ENCODE peak calls at places on chromosomes 7 and 10, in four cellular contexts. One of them, this sample, is unnamed.

GRCh38 chr7:42351313-42351935 is 114.4 kb upstream of the GLI3 start:
- DNase-seq in NCI-H1105: no peak
- DNase-seq in stimulated activated CD4-positive, alpha-beta T cell treated with anti-CD3 and anti-CD28 coated beads, Interleukin-2, amount 100 ng/mL, for 48 hours: no peak
- DNase-seq in HTR-8/SVneo: no peak
- DNase-seq in this sample: no peak

GRCh38 chr10:110815354-110816004 is 56.2 kb upstream of the PDCD4 start:
- DNase-seq in NCI-H1105: no peak
- DNase-seq in stimulated activated CD4-positive, alpha-beta T cell treated with anti-CD3 and anti-CD28 coated beads, Interleukin-2, amount 100 ng/mL, for 48 hours: no peak
- DNase-seq in HTR-8/SVneo: no peak
- DNase-seq in this sample: no peak

GRCh38 chr10:48470893-48471805 is 133.7 kb downstream of the ARHGAP22 start:
- DNase-seq in NCI-H1105: no peak
- DNase-seq in stimulated activated CD4-positive, alpha-beta T cell treated with anti-CD3 and anti-CD28 coated beads, Interleukin-2, amount 100 ng/mL, for 48 hours: no peak
- DNase-seq in HTR-8/SVneo: no peak
- DNase-seq in this sample: no peak

GRCh38 chr10:65284495-65285041 is 1641.3 kb upstream of the LRRTM3 start:
- DNase-seq in NCI-H1105: no peak
- DNase-seq in stimulated activated CD4-positive, alpha-beta T cell treated with anti-CD3 and anti-CD28 coated beads, Interleukin-2, amount 100 ng/mL, for 48 hours: no peak
- DNase-seq in HTR-8/SVneo: no peak
- DNase-seq in this sample: no peak

GRCh38 chr7:107394831-107395230 is 75.0 kb upstream of the GPR22 start:
- DNase-seq in NCI-H1105: no peak
- DNase-seq in stimulated activated CD4-positive, alpha-beta T cell treated with anti-CD3 and anti-CD28 coated beads, Interleukin-2, amount 100 ng/mL, for 48 hours: no peak
- DNase-seq in HTR-8/SVneo: no peak
- DNase-seq in this sample: no peak

GRCh38 chr7:141053626-141054025 is 20.2 kb upstream of the TMEM178B start:
- DNase-seq in NCI-H1105: no peak
- DNase-seq in stimulated activated CD4-positive, alpha-beta T cell treated with anti-CD3 and anti-CD28 coated beads, Interleukin-2, amount 100 ng/mL, for 48 hours: peak
- DNase-seq in HTR-8/SVneo: no peak
- DNase-seq in this sample: peak

GRCh38 chr7:158289761-158290523 is 297.7 kb downstream of the PTPRN2 start:
- DNase-seq in NCI-H1105: no peak
- DNase-seq in stimulated activated CD4-positive, alpha-beta T cell treated with anti-CD3 and anti-CD28 coated beads, Interleukin-2, amount 100 ng/mL, for 48 hours: no peak
- DNase-seq in HTR-8/SVneo: no peak
- DNase-seq in this sample: no peak

GRCh38 chr10:14405076-14406065 is 74.6 kb upstream of the FRMD4A start:
- DNase-seq in NCI-H1105: no peak
- DNase-seq in stimulated activated CD4-positive, alpha-beta T cell treated with anti-CD3 and anti-CD28 coated beads, Interleukin-2, amount 100 ng/mL, for 48 hours: no peak
- DNase-seq in HTR-8/SVneo: peak
- DNase-seq in this sample: no peak

GRCh38 chr10:29862926-29863614 is 196.3 kb downstream of the JCAD start:
- DNase-seq in NCI-H1105: no peak
- DNase-seq in stimulated activated CD4-positive, alpha-beta T cell treated with anti-CD3 and anti-CD28 coated beads, Interleukin-2, amount 100 ng/mL, for 48 hours: no peak
- DNase-seq in HTR-8/SVneo: no peak
- DNase-seq in this sample: no peak

GRCh38 chr7:98291717-98292116 is 10.2 kb downstream of the BRI3 start:
- DNase-seq in NCI-H1105: no peak
- DNase-seq in stimulated activated CD4-positive, alpha-beta T cell treated with anti-CD3 and anti-CD28 coated beads, Interleukin-2, amount 100 ng/mL, for 48 hours: no peak
- DNase-seq in HTR-8/SVneo: no peak
- DNase-seq in this sample: no peak

GRCh38 chr10:77889277-77889903 is 37.2 kb downstream of the DLG5 start:
- DNase-seq in NCI-H1105: no peak
- DNase-seq in stimulated activated CD4-positive, alpha-beta T cell treated with anti-CD3 and anti-CD28 coated beads, Interleukin-2, amount 100 ng/mL, for 48 hours: no peak
- DNase-seq in HTR-8/SVneo: no peak
- DNase-seq in this sample: no peak

GRCh38 chr7:159141159-159141558 is 3.5 kb downstream of the VIPR2 start:
- DNase-seq in NCI-H1105: no peak
- DNase-seq in stimulated activated CD4-positive, alpha-beta T cell treated with anti-CD3 and anti-CD28 coated beads, Interleukin-2, amount 100 ng/mL, for 48 hours: no peak
- DNase-seq in HTR-8/SVneo: no peak
- DNase-seq in this sample: no peak

GRCh38 chr10:91759581-91759986 is 38.6 kb upstream of the TNKS2 start:
- DNase-seq in NCI-H1105: no peak
- DNase-seq in stimulated activated CD4-positive, alpha-beta T cell treated with anti-CD3 and anti-CD28 coated beads, Interleukin-2, amount 100 ng/mL, for 48 hours: no peak
- DNase-seq in HTR-8/SVneo: no peak
- DNase-seq in this sample: no peak

GRCh38 chr7:12796397-12797136 is 109.1 kb downstream of the ARL4A start:
- DNase-seq in NCI-H1105: no peak
- DNase-seq in stimulated activated CD4-positive, alpha-beta T cell treated with anti-CD3 and anti-CD28 coated beads, Interleukin-2, amount 100 ng/mL, for 48 hours: no peak
- DNase-seq in HTR-8/SVneo: no peak
- DNase-seq in this sample: no peak

GRCh38 chr7:33418251-33418701 is 288.9 kb downstream of the BBS9 start:
- DNase-seq in NCI-H1105: no peak
- DNase-seq in stimulated activated CD4-positive, alpha-beta T cell treated with anti-CD3 and anti-CD28 coated beads, Interleukin-2, amount 100 ng/mL, for 48 hours: no peak
- DNase-seq in HTR-8/SVneo: no peak
- DNase-seq in this sample: no peak

GRCh38 chr7:107614425-107614824 is 34.4 kb downstream of the BCAP29 start:
- DNase-seq in NCI-H1105: no peak
- DNase-seq in stimulated activated CD4-positive, alpha-beta T cell treated with anti-CD3 and anti-CD28 coated beads, Interleukin-2, amount 100 ng/mL, for 48 hours: no peak
- DNase-seq in HTR-8/SVneo: no peak
- DNase-seq in this sample: no peak

GRCh38 chr10:50788951-50789904 is 49.5 kb downstream of the ASAH2B start:
- DNase-seq in NCI-H1105: no peak
- DNase-seq in stimulated activated CD4-positive, alpha-beta T cell treated with anti-CD3 and anti-CD28 coated beads, Interleukin-2, amount 100 ng/mL, for 48 hours: no peak
- DNase-seq in HTR-8/SVneo: peak
- DNase-seq in this sample: no peak

GRCh38 chr7:148044173-148044572 is 546.4 kb upstream of the C7orf33 start:
- DNase-seq in NCI-H1105: peak
- DNase-seq in stimulated activated CD4-positive, alpha-beta T cell treated with anti-CD3 and anti-CD28 coated beads, Interleukin-2, amount 100 ng/mL, for 48 hours: no peak
- DNase-seq in HTR-8/SVneo: no peak
- DNase-seq in this sample: peak

GRCh38 chr7:30390872-30391646 is 87.5 kb downstream of the NOD1 start:
- DNase-seq in NCI-H1105: no peak
- DNase-seq in stimulated activated CD4-positive, alpha-beta T cell treated with anti-CD3 and anti-CD28 coated beads, Interleukin-2, amount 100 ng/mL, for 48 hours: no peak
- DNase-seq in HTR-8/SVneo: no peak
- DNase-seq in this sample: no peak

GRCh38 chr10:49096890-49097445 is 18.4 kb downstream of the VSTM4 start:
- DNase-seq in NCI-H1105: no peak
- DNase-seq in stimulated activated CD4-positive, alpha-beta T cell treated with anti-CD3 and anti-CD28 coated beads, Interleukin-2, amount 100 ng/mL, for 48 hours: no peak
- DNase-seq in HTR-8/SVneo: no peak
- DNase-seq in this sample: no peak

GRCh38 chr7:155206286-155207020 is 91.2 kb upstream of the INSIG1 start:
- DNase-seq in NCI-H1105: no peak
- DNase-seq in stimulated activated CD4-positive, alpha-beta T cell treated with anti-CD3 and anti-CD28 coated beads, Interleukin-2, amount 100 ng/mL, for 48 hours: peak
- DNase-seq in HTR-8/SVneo: no peak
- DNase-seq in this sample: no peak

GRCh38 chr7:16431646-16432424 is 10.5 kb upstream of the CRPPA start:
- DNase-seq in NCI-H1105: peak
- DNase-seq in stimulated activated CD4-positive, alpha-beta T cell treated with anti-CD3 and anti-CD28 coated beads, Interleukin-2, amount 100 ng/mL, for 48 hours: no peak
- DNase-seq in HTR-8/SVneo: peak
- DNase-seq in this sample: no peak

GRCh38 chr7:10225265-10225664 is 748.4 kb upstream of the PHF14 start:
- DNase-seq in NCI-H1105: no peak
- DNase-seq in stimulated activated CD4-positive, alpha-beta T cell treated with anti-CD3 and anti-CD28 coated beads, Interleukin-2, amount 100 ng/mL, for 48 hours: no peak
- DNase-seq in HTR-8/SVneo: no peak
- DNase-seq in this sample: no peak

GRCh38 chr7:137772748-137773147 is 74.0 kb downstream of the DGKI start:
- DNase-seq in NCI-H1105: no peak
- DNase-seq in stimulated activated CD4-positive, alpha-beta T cell treated with anti-CD3 and anti-CD28 coated beads, Interleukin-2, amount 100 ng/mL, for 48 hours: no peak
- DNase-seq in HTR-8/SVneo: no peak
- DNase-seq in this sample: no peak

GRCh38 chr7:123748171-123748733 is 551 bp downstream of the WASL start:
- DNase-seq in NCI-H1105: no peak
- DNase-seq in stimulated activated CD4-positive, alpha-beta T cell treated with anti-CD3 and anti-CD28 coated beads, Interleukin-2, amount 100 ng/mL, for 48 hours: no peak
- DNase-seq in HTR-8/SVneo: no peak
- DNase-seq in this sample: no peak

GRCh38 chr7:96899108-96899507 is 106.2 kb upstream of the DLX6 start:
- DNase-seq in NCI-H1105: peak
- DNase-seq in stimulated activated CD4-positive, alpha-beta T cell treated with anti-CD3 and anti-CD28 coated beads, Interleukin-2, amount 100 ng/mL, for 48 hours: no peak
- DNase-seq in HTR-8/SVneo: no peak
- DNase-seq in this sample: no peak

GRCh38 chr7:32217841-32218467 is 147.7 kb upstream of the PDE1C start:
- DNase-seq in NCI-H1105: no peak
- DNase-seq in stimulated activated CD4-positive, alpha-beta T cell treated with anti-CD3 and anti-CD28 coated beads, Interleukin-2, amount 100 ng/mL, for 48 hours: no peak
- DNase-seq in HTR-8/SVneo: no peak
- DNase-seq in this sample: no peak

GRCh38 chr7:131945313-131945831 is 388.9 kb upstream of the PODXL start:
- DNase-seq in NCI-H1105: peak
- DNase-seq in stimulated activated CD4-positive, alpha-beta T cell treated with anti-CD3 and anti-CD28 coated beads, Interleukin-2, amount 100 ng/mL, for 48 hours: peak
- DNase-seq in HTR-8/SVneo: peak
- DNase-seq in this sample: peak

GRCh38 chr10:1362589-1363465 is 306.6 kb downstream of the WDR37 start:
- DNase-seq in NCI-H1105: no peak
- DNase-seq in stimulated activated CD4-positive, alpha-beta T cell treated with anti-CD3 and anti-CD28 coated beads, Interleukin-2, amount 100 ng/mL, for 48 hours: no peak
- DNase-seq in HTR-8/SVneo: no peak
- DNase-seq in this sample: no peak

GRCh38 chr7:69635572-69636190 is 37.4 kb downstream of the AUTS2 start:
- DNase-seq in NCI-H1105: no peak
- DNase-seq in stimulated activated CD4-positive, alpha-beta T cell treated with anti-CD3 and anti-CD28 coated beads, Interleukin-2, amount 100 ng/mL, for 48 hours: no peak
- DNase-seq in HTR-8/SVneo: no peak
- DNase-seq in this sample: no peak

GRCh38 chr7:2110586-2111396 is 122.0 kb downstream of the MAD1L1 start:
- DNase-seq in NCI-H1105: no peak
- DNase-seq in stimulated activated CD4-positive, alpha-beta T cell treated with anti-CD3 and anti-CD28 coated beads, Interleukin-2, amount 100 ng/mL, for 48 hours: no peak
- DNase-seq in HTR-8/SVneo: no peak
- DNase-seq in this sample: no peak

GRCh38 chr10:120011359-120012132 is 119.0 kb downstream of the SEC23IP start:
- DNase-seq in NCI-H1105: no peak
- DNase-seq in stimulated activated CD4-positive, alpha-beta T cell treated with anti-CD3 and anti-CD28 coated beads, Interleukin-2, amount 100 ng/mL, for 48 hours: no peak
- DNase-seq in HTR-8/SVneo: no peak
- DNase-seq in this sample: no peak

GRCh38 chr10:58954163-58954562 is 222.3 kb upstream of the PHYHIPL start:
- DNase-seq in NCI-H1105: no peak
- DNase-seq in stimulated activated CD4-positive, alpha-beta T cell treated with anti-CD3 and anti-CD28 coated beads, Interleukin-2, amount 100 ng/mL, for 48 hours: no peak
- DNase-seq in HTR-8/SVneo: no peak
- DNase-seq in this sample: no peak

GRCh38 chr10:68474021-68474420 is 2.2 kb upstream of the DNA2 start:
- DNase-seq in NCI-H1105: no peak
- DNase-seq in stimulated activated CD4-positive, alpha-beta T cell treated with anti-CD3 and anti-CD28 coated beads, Interleukin-2, amount 100 ng/mL, for 48 hours: no peak
- DNase-seq in HTR-8/SVneo: no peak
- DNase-seq in this sample: no peak

GRCh38 chr7:149846021-149846420 is 7.8 kb downstream of the ZNF862 start:
- DNase-seq in NCI-H1105: no peak
- DNase-seq in stimulated activated CD4-positive, alpha-beta T cell treated with anti-CD3 and anti-CD28 coated beads, Interleukin-2, amount 100 ng/mL, for 48 hours: no peak
- DNase-seq in HTR-8/SVneo: no peak
- DNase-seq in this sample: no peak

GRCh38 chr10:11148638-11149037 is 131.0 kb downstream of the CELF2 start:
- DNase-seq in NCI-H1105: no peak
- DNase-seq in stimulated activated CD4-positive, alpha-beta T cell treated with anti-CD3 and anti-CD28 coated beads, Interleukin-2, amount 100 ng/mL, for 48 hours: no peak
- DNase-seq in HTR-8/SVneo: no peak
- DNase-seq in this sample: no peak

GRCh38 chr7:111531993-111532392 is 30.3 kb downstream of the IMMP2L start:
- DNase-seq in NCI-H1105: no peak
- DNase-seq in stimulated activated CD4-positive, alpha-beta T cell treated with anti-CD3 and anti-CD28 coated beads, Interleukin-2, amount 100 ng/mL, for 48 hours: no peak
- DNase-seq in HTR-8/SVneo: no peak
- DNase-seq in this sample: no peak

GRCh38 chr7:20831451-20831850 is 44.8 kb upstream of the SP8 start:
- DNase-seq in NCI-H1105: no peak
- DNase-seq in stimulated activated CD4-positive, alpha-beta T cell treated with anti-CD3 and anti-CD28 coated beads, Interleukin-2, amount 100 ng/mL, for 48 hours: no peak
- DNase-seq in HTR-8/SVneo: no peak
- DNase-seq in this sample: no peak